ENCODE peak calls at places on chromosomes 13 and 19, in ten cellular contexts. E, P, H, M, O, L, B, S, A and D are unnamed samples.

GRCh38 chr19:12777217-12778019 is 2.1 kb upstream of the HOOK2 start:
- DNase-seq in E (peak; percentile 86), P (peak; percentile 87), H (peak; percentile 83), M (peak; percentile 92), O (peak; percentile 79), L (peak; percentile 68), B (peak; percentile 72), S (peak; percentile 86), A (peak; percentile 88), D (peak; percentile 92)

GRCh38 chr13:27851481-27851880 is 59.2 kb downstream of the GSX1 start:
- DNase-seq in E (no peak), P (no peak), H (no peak), M (no peak), O (no peak), L (no peak), B (no peak), S (no peak), A (no peak), D (no peak)

GRCh38 chr13:98834254-98834960 is 81.9 kb upstream of the SLC15A1 start:
- DNase-seq in E (no peak), P (no peak), H (no peak), M (no peak), O (no peak), L (no peak), B (no peak), S (no peak), A (no peak), D (no peak)

GRCh38 chr13:112248909-112249592 is 127.1 kb upstream of the SPACA7 start:
- DNase-seq in E (no peak), P (no peak), H (no peak), M (no peak), O (no peak), L (no peak), B (no peak), S (no peak), A (no peak), D (no peak)

GRCh38 chr13:98141938-98142426 is 912 bp upstream of the FARP1 start:
- DNase-seq in E (peak; percentile 36), P (no peak), H (peak; percentile 26), M (peak; percentile 33), O (peak; percentile 47), L (no peak), B (no peak), S (no peak), A (no peak), D (no peak)

GRCh38 chr13:107301724-107302374 is 733.9 kb upstream of the ARGLU1 start:
- DNase-seq in E (no peak), P (no peak), H (no peak), M (no peak), O (no peak), L (no peak), B (no peak), S (peak; percentile 12), A (no peak), D (no peak)

GRCh38 chr19:54727562-54727961 is 3.3 kb downstream of the KIR3DL3 start:
- DNase-seq in E (no peak), P (no peak), H (no peak), M (no peak), O (no peak), L (no peak), B (no peak), S (no peak), A (no peak), D (no peak)

GRCh38 chr19:4472174-4472974 is at the start of gene HDGFL2:
- DNase-seq in E (peak; percentile 50), P (no peak), H (no peak), M (no peak), O (no peak), L (no peak), B (no peak), S (no peak), A (peak; percentile 96), D (no peak)

GRCh38 chr19:54339646-54340358 is 840 bp upstream of the LILRA4 start:
- DNase-seq in E (no peak), P (no peak), H (no peak), M (no peak), O (no peak), L (no peak), B (no peak), S (no peak), A (no peak), D (no peak)